ENCODE peak calls at places on chromosomes 7 and 10, in six cellular contexts. L is testis, F is K562, Q is sigmoid colon, V is A549, X is transverse colon. E is an unnamed sample.
A peak's percentile ranks its signal among the peaks of the same experiment; 100 is the strongest.

GRCh38 chr7:33459340-33459751 is 330.0 kb downstream of the BBS9 start:
- DNase-seq in F (no peak), L (peak; percentile 33), V (no peak), Q (no peak), X (no peak), E (no peak)

GRCh38 chr7:26646666-26647065 is 217.7 kb downstream of the SKAP2 start:
- DNase-seq in L (no peak), V (no peak), Q (no peak), F (no peak), X (no peak), E (no peak)

GRCh38 chr7:96120856-96121255 is 201.0 kb downstream of the SLC25A13 start:
- DNase-seq in X (no peak), V (no peak), L (no peak), Q (no peak), F (no peak), E (no peak)

GRCh38 chr10:70478191-70479160 is at the start of gene PALD1:
- DNase-seq in X (peak; percentile 65), F (peak; percentile 86), V (peak; percentile 71), L (peak; percentile 62), Q (peak; percentile 91), E (peak; percentile 76)

GRCh38 chr10:66637273-66638036 is 288.4 kb upstream of the LRRTM3 start:
- DNase-seq in L (no peak), X (no peak), V (no peak), F (no peak), Q (no peak), E (no peak)

GRCh38 chr7:79612027-79612426 is 158.6 kb upstream of the MAGI2 start:
- DNase-seq in X (no peak), Q (no peak), F (no peak), V (no peak), L (no peak), E (no peak)

GRCh38 chr10:127922206-127922605 is 15.3 kb downstream of the PTPRE start:
- DNase-seq in V (no peak), X (no peak), L (no peak), F (no peak), Q (peak; percentile 39), E (no peak)

GRCh38 chr7:128833148-128833938 is 3.1 kb downstream of the FLNC start:
- DNase-seq in F (peak; percentile 96), Q (peak; percentile 94), V (no peak), L (peak; percentile 54), X (peak; percentile 48), E (peak; percentile 68)

GRCh38 chr7:68689087-68689433 is 909.2 kb upstream of the AUTS2 start:
- DNase-seq in X (no peak), F (no peak), L (no peak), V (no peak), Q (no peak), E (no peak)

GRCh38 chr10:49606981-49607535 is 3.1 kb upstream of the SLC18A3 start:
- DNase-seq in V (peak; percentile 42), F (peak; percentile 95), X (peak; percentile 39), L (peak; percentile 74), Q (no peak), E (no peak)

GRCh38 chr10:56116684-56117083 is 244.4 kb downstream of the ZWINT start:
- DNase-seq in X (no peak), Q (no peak), V (no peak), L (no peak), F (no peak), E (no peak)

GRCh38 chr10:125032474-125032873 is 90.6 kb downstream of the ZRANB1 start:
- DNase-seq in F (no peak), Q (no peak), V (no peak), L (no peak), X (no peak), E (no peak)

DNA sequence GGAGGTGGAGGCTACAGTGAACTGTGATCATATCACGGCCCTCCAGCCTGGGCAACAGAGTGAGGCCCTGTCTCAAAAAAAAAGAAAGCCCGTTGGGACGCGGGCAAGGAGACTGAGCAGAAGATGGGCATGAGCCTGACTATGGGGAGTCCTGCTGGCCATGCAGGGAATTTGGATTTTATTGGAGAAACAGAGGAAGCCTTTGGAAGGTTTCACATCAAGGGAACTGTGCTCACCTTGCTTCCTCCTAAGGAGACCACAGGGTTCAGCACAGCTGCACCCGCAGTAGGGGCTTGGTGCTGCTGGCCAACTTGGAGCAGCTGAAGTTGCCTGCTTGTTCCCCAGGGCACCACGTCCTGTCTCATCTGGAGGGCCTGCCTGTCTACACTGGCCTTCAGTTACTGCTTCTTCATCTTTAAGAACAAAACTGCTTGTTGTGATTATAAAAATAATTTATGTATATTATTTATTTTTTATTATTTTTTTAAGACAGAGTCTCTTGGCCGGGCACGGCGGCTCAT is 1.5 kb downstream of the IQCE start:
- DNase-seq in F (no peak), X (no peak), Q (no peak), V (no peak), L (no peak), E (no peak)
- TF ChIP-seq CTCF in F (no peak), X (no peak), Q (no peak), V (no peak), L (no peak), E (no peak)

GRCh38 chr7:52179934-52180333 is 855.5 kb upstream of the POM121L12 start:
- DNase-seq in V (no peak), Q (no peak), L (no peak), F (no peak), X (no peak), E (no peak)
- TF ChIP-seq POLR2A in V (no peak), Q (no peak), L (no peak), F (no peak), X (no peak), E (no peak)

DNA sequence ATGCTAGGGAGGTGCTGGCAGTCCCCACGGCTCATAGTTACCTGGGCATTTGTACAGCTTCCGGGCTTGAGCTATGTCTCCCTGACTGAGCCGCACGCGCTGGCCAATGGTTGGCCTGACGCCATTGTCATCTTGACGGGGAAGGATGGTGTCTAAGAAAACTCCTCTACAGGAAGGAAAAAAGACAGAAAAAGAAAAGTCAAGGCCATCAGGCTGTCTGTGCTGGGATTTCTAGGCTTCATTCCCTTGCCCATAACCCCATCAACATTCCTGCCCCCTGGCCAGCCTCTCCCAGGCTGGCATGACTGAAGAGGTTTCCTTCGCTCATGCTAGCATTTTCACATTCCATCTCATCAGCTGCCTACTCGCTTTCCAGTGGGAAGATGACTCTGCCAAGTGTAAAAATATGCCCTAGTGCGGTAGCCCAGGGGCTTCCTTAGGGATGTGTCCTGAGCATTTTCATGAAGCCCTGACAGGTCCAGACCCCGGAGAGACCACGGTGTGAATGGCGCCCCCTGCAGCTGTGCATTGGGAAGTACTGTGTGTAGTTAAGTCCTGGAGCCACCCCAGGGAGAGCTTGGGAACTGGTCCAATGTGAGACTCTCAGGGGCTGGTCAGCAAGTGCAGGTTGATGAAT is 54.5 kb upstream of the OPALIN start:
- DNase-seq in V (no peak), L (no peak), F (peak; percentile 26), Q (peak; percentile 40), X (no peak), E (no peak)
- TF ChIP-seq CTCF in V (no peak), L (no peak), F (peak; percentile 48), Q (no peak), X (no peak), E (no peak)

GRCh38 chr7:24323961-24324480 is 40.0 kb downstream of the NPY start:
- DNase-seq in X (no peak), V (no peak), Q (no peak), L (no peak), F (no peak), E (no peak)

GRCh38 chr7:24318326-24318725 is 34.3 kb downstream of the NPY start:
- DNase-seq in L (no peak), V (peak; percentile 6), Q (no peak), F (peak; percentile 21), X (no peak), E (no peak)

GRCh38 chr7:24316340-24316739 is 32.4 kb downstream of the NPY start:
- DNase-seq in V (no peak), Q (no peak), F (no peak), X (no peak), L (no peak), E (no peak)

GRCh38 chr7:24313777-24314176 is 29.8 kb downstream of the NPY start:
- DNase-seq in X (no peak), Q (no peak), L (no peak), V (no peak), F (no peak), E (no peak)

DNA sequence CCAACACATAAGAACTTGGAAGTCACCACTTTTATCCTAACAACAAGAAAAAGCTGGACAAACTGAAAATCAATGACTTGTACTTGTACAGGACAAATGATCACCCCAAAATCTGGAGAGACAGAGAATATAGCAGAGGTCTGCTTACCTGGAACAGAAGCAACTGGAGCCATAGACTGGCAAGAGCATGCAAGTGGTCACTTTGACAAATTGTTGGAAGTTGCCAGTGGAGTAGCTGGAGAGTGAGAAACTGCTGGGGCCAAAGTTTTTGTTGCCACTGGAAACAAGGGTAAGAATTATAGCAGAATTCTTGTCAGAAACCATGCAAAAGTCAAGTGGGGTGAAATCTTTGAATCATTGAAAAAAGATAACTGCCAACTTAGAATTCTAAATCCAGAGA is 35.2 kb downstream of the NPY start:
- DNase-seq in V (no peak), X (no peak), F (no peak), Q (no peak), L (no peak), E (no peak)
- TF ChIP-seq POLR2A in V (no peak), X (no peak), F (no peak), Q (no peak), L (no peak), E (no peak)

GRCh38 chr10:99678921-99679320 is 19.6 kb downstream of the ENTPD7 start:
- DNase-seq in X (no peak), V (no peak), Q (no peak), F (no peak), L (no peak), E (no peak)

GRCh38 chr10:99673492-99673891 is 14.2 kb downstream of the ENTPD7 start:
- DNase-seq in Q (no peak), F (no peak), V (no peak), X (no peak), L (no peak), E (no peak)

GRCh38 chr10:99676435-99676834 is 17.1 kb downstream of the ENTPD7 start:
- DNase-seq in L (no peak), X (no peak), F (no peak), V (no peak), Q (no peak), E (no peak)

GRCh38 chr10:99674762-99675161 is 15.5 kb downstream of the ENTPD7 start:
- DNase-seq in F (no peak), V (no peak), X (no peak), Q (no peak), L (no peak), E (no peak)

DNA sequence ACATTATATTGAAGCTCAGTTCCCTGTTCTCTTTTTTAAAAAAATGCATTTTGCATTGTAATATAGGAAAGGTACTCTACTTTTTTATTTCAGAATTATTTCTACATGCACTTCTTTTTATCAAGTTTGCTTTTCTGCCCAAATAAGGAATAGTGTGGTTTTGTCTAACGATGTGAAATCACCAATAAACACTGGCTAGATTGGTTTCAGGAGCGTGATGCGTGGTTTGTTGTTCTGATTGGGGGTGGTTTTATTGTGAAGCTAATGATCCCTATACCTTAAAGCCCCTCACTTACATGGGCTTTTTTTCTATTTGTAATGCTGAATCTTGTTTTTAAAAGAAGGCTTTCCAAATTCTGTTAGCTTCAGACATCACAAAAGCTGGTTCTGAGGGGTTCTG is 17.6 kb downstream of the ENTPD7 start:
- DNase-seq in V (no peak), Q (no peak), X (no peak), L (no peak), F (no peak), E (no peak)
- TF ChIP-seq CTCF in V (no peak), Q (no peak), X (no peak), L (no peak), F (no peak), E (no peak)